ENCODE peak calls at places on chromosomes 2 and 18, in nine cellular contexts. B is GM23248; E is NCI-H774; W is fibroblast of the aortic adventitia; L is ecto neural progenitor cell; Y is stimulated activated CD8-positive, alpha-beta memory T cell treated with anti-CD3 and anti-CD28 coated beads, Interleukin-7, amount 100 ng/mL, for 1 hour; D is sciatic nerve; C is AML-193; J is activated T-cell treated with anti-CD3 and anti-CD28 coated beads for 1 hour. Q is an unnamed sample.
A peak's percentile ranks its signal among the peaks of the same experiment; 100 is the strongest.

GRCh38 chr2:105969552-105969951 is 224.5 kb downstream of the UXS1 start:
- DNase-seq in Y (no peak), B (no peak), L (no peak), W (no peak), C (no peak), D (no peak), J (no peak), E (no peak), Q (no peak)

GRCh38 chr2:113754989-113755689 is 1.3 kb downstream of the SLC35F5 start:
- DNase-seq in W (peak; percentile 33), C (no peak), J (no peak), Y (no peak), L (no peak), B (peak; percentile 48), D (no peak), E (no peak), Q (no peak)

GRCh38 chr2:239685556-239685955 is 284.7 kb upstream of the HDAC4 start:
- DNase-seq in L (peak; percentile 20), Y (no peak), B (no peak), W (no peak), J (no peak), E (no peak), D (peak; percentile 32), C (no peak), Q (no peak)

GRCh38 chr2:164896634-164897033 is 55.0 kb upstream of the COBLL1 start:
- DNase-seq in L (no peak), C (peak; percentile 41), D (no peak), E (no peak), B (peak; percentile 66), Y (no peak), J (no peak), W (peak; percentile 59), Q (no peak)

GRCh38 chr2:217616936-217617335 is 385.9 kb downstream of the TNS1 start:
- DNase-seq in D (no peak), E (no peak), B (peak; percentile 8), L (no peak), J (no peak), Y (no peak), W (peak; percentile 14), C (no peak), Q (no peak)

GRCh38 chr2:100383306-100383705 is 34.2 kb downstream of the CHST10 start:
- DNase-seq in L (no peak), E (no peak), C (no peak), B (no peak), Y (no peak), D (no peak), J (no peak), W (no peak), Q (no peak)

GRCh38 chr2:134712334-134712733 is 6.5 kb downstream of the TMEM163 start:
- DNase-seq in W (no peak), Y (no peak), E (no peak), B (no peak), L (no peak), D (no peak), C (no peak), J (no peak), Q (no peak)

GRCh38 chr2:62362561-62362960 is 143.4 kb downstream of the TMEM17 start:
- DNase-seq in B (peak; percentile 16), C (no peak), J (no peak), W (no peak), Y (no peak), E (no peak), L (no peak), D (no peak), Q (no peak)

GRCh38 chr2:47295981-47296350 is 107.0 kb upstream of the MSH2 start:
- DNase-seq in L (no peak), E (no peak), D (no peak), Y (no peak), C (no peak), J (no peak), W (no peak), B (no peak), Q (no peak)

GRCh38 chr2:161321944-161322343 is 13.7 kb downstream of the PSMD14 start:
- DNase-seq in E (no peak), J (no peak), D (no peak), Y (no peak), B (peak; percentile 30), L (no peak), C (no peak), W (peak; percentile 60), Q (no peak)

GRCh38 chr2:54454922-54455583 is 1.1 kb upstream of the SPTBN1 start:
- DNase-seq in L (peak; percentile 63), B (no peak), E (no peak), C (no peak), J (no peak), D (peak; percentile 73), W (no peak), Y (no peak), Q (no peak)

GRCh38 chr2:2698182-2699116 is 367.4 kb upstream of the MYT1L start:
- DNase-seq in D (no peak), J (no peak), E (peak; percentile 70), W (no peak), Y (no peak), B (peak; percentile 9), C (peak; percentile 12), L (no peak), Q (no peak)

GRCh38 chr2:227834423-227834822 is 20.8 kb downstream of the CCL20 start:
- DNase-seq in C (no peak), E (no peak), L (no peak), J (no peak), B (peak; percentile 51), W (peak; percentile 18), D (no peak), Y (no peak), Q (no peak)

GRCh38 chr2:205270689-205271088 is 411.6 kb upstream of the NRP2 start:
- DNase-seq in W (no peak), E (no peak), L (no peak), B (no peak), J (no peak), C (no peak), Y (no peak), D (no peak), Q (no peak)

GRCh38 chr2:43236256-43236655 is 9.8 kb upstream of the ZFP36L2 start:
- DNase-seq in J (no peak), Y (no peak), W (no peak), E (no peak), B (no peak), L (no peak), C (no peak), D (no peak), Q (no peak)

GRCh38 chr18:79507076-79507545 is 111.4 kb downstream of the NFATC1 start:
- DNase-seq in W (peak; percentile 78), C (peak; percentile 33), L (no peak), D (peak; percentile 68), Y (no peak), J (no peak), E (no peak), B (peak; percentile 79), Q (no peak)

GRCh38 chr2:9002637-9003365 is 683 bp downstream of the MBOAT2 start:
- DNase-seq in D (peak; percentile 59), J (no peak), W (peak; percentile 37), Y (no peak), L (peak; percentile 70), C (no peak), B (peak; percentile 48), E (no peak), Q (no peak)

Q was measured in NCI-H2081 treated with DMSO at 0.1 percent for 48 hours.